ENCODE peak calls at places on chromosome 2, in eight cellular contexts. F, P, G, W, L, Q, U and K are unnamed samples.

GRCh38 chr2:45748239-45748638 is 96.8 kb downstream of the PRKCE start:
- DNase-seq in F (peak), P (no peak), G (no peak), W (peak), L (no peak), Q (no peak), U (peak), K (no peak)

GRCh38 chr2:230798769-230799399 is 65.9 kb upstream of the ITM2C start:
- DNase-seq in F (peak), P (no peak), G (no peak), W (peak), L (no peak), Q (peak), U (peak), K (peak)

GRCh38 chr2:15829985-15830384 is 110.4 kb upstream of the MYCN start:
- DNase-seq in F (no peak), P (no peak), G (no peak), W (no peak), L (no peak), Q (no peak), U (no peak), K (no peak)

GRCh38 chr2:17422066-17422465 is 96.2 kb downstream of the RAD51AP2 start:
- DNase-seq in F (no peak), P (no peak), G (no peak), W (no peak), L (no peak), Q (no peak), U (no peak), K (no peak)

GRCh38 chr2:229852565-229852964 is 69.2 kb downstream of the TRIP12 start:
- DNase-seq in F (peak), P (peak), G (no peak), W (peak), L (no peak), Q (peak), U (peak), K (no peak)

GRCh38 chr2:166448106-166448505 is 45.9 kb downstream of the SCN7A start:
- DNase-seq in F (no peak), P (no peak), G (no peak), W (no peak), L (no peak), Q (no peak), U (no peak), K (no peak)

GRCh38 chr2:215207791-215208367 is 69.5 kb upstream of the ABCA12 start:
- DNase-seq in F (no peak), P (no peak), G (no peak), W (no peak), L (no peak), Q (no peak), U (no peak), K (no peak)

GRCh38 chr2:177633111-177633510 is 240.5 kb downstream of the AGPS start:
- DNase-seq in F (no peak), P (no peak), G (no peak), W (no peak), L (no peak), Q (no peak), U (no peak), K (no peak)

GRCh38 chr2:180983468-180984388 is 3.3 kb downstream of the UBE2E3 start:
- DNase-seq in F (no peak), P (no peak), G (no peak), W (peak), L (no peak), Q (no peak), U (peak), K (peak)